ENCODE peak calls at places on chromosomes 5 and 9, in seven cellular contexts. One of them, this sample, is unnamed.

GRCh38 chr5:82314964-82315728 is 37.0 kb upstream of the RPS23 start:
- DNase-seq in cardiac muscle cell: no peak
- DNase-seq in HCT116: no peak
- DNase-seq in cardiac fibroblast: no peak
- DNase-seq in mucosa of descending colon: no peak
- DNase-seq in psoas muscle: no peak
- DNase-seq in adrenal gland: no peak
- DNase-seq in this sample: peak; percentile 21

GRCh38 chr5:165360366-165361142 is 1855.1 kb downstream of the MAT2B start:
- DNase-seq in cardiac muscle cell: no peak
- DNase-seq in HCT116: no peak
- DNase-seq in cardiac fibroblast: no peak
- DNase-seq in mucosa of descending colon: no peak
- DNase-seq in psoas muscle: no peak
- DNase-seq in adrenal gland: no peak
- DNase-seq in this sample: no peak

GRCh38 chr5:143405063-143405746 is 1.7 kb upstream of the NR3C1 start:
- DNase-seq in cardiac muscle cell: peak; percentile 89
- DNase-seq in HCT116: no peak
- DNase-seq in cardiac fibroblast: peak; percentile 85
- DNase-seq in mucosa of descending colon: peak; percentile 90
- DNase-seq in psoas muscle: peak; percentile 95
- DNase-seq in adrenal gland: peak; percentile 89
- DNase-seq in this sample: peak; percentile 70

GRCh38 chr9:133558191-133559126 is 24.0 kb downstream of the ADAMTSL2 start:
- DNase-seq in cardiac muscle cell: peak; percentile 80
- DNase-seq in HCT116: peak; percentile 54
- DNase-seq in cardiac fibroblast: peak; percentile 80
- DNase-seq in mucosa of descending colon: no peak
- DNase-seq in psoas muscle: no peak
- DNase-seq in adrenal gland: peak; percentile 48
- DNase-seq in this sample: peak; percentile 76

GRCh38 chr5:9165567-9165966 is 380.3 kb downstream of the SEMA5A start:
- DNase-seq in cardiac muscle cell: no peak
- DNase-seq in HCT116: no peak
- DNase-seq in cardiac fibroblast: no peak
- DNase-seq in mucosa of descending colon: no peak
- DNase-seq in psoas muscle: no peak
- DNase-seq in adrenal gland: no peak
- DNase-seq in this sample: no peak

GRCh38 chr5:109739741-109740140 is 50.0 kb downstream of the MAN2A1 start:
- DNase-seq in cardiac muscle cell: peak; percentile 36
- DNase-seq in HCT116: no peak
- DNase-seq in cardiac fibroblast: peak; percentile 50
- DNase-seq in mucosa of descending colon: no peak
- DNase-seq in psoas muscle: no peak
- DNase-seq in adrenal gland: no peak
- DNase-seq in this sample: peak; percentile 46

GRCh38 chr5:93428868-93429267 is 152.2 kb downstream of the NR2F1-AS1 start:
- DNase-seq in cardiac muscle cell: no peak
- DNase-seq in HCT116: no peak
- DNase-seq in cardiac fibroblast: peak; percentile 50
- DNase-seq in mucosa of descending colon: no peak
- DNase-seq in psoas muscle: no peak
- DNase-seq in adrenal gland: no peak
- DNase-seq in this sample: peak; percentile 33

GRCh38 chr5:7828269-7828668 is 22.7 kb downstream of the CFAP90 start:
- DNase-seq in cardiac muscle cell: no peak
- DNase-seq in HCT116: no peak
- DNase-seq in cardiac fibroblast: no peak
- DNase-seq in mucosa of descending colon: peak; percentile 24
- DNase-seq in psoas muscle: no peak
- DNase-seq in adrenal gland: no peak
- DNase-seq in this sample: no peak

GRCh38 chr9:135517407-135517822 is 3.8 kb upstream of the LCN1 start:
- DNase-seq in cardiac muscle cell: no peak
- DNase-seq in HCT116: no peak
- DNase-seq in cardiac fibroblast: no peak
- DNase-seq in mucosa of descending colon: no peak
- DNase-seq in psoas muscle: no peak
- DNase-seq in adrenal gland: no peak
- DNase-seq in this sample: no peak

GRCh38 chr9:112665347-112665746 is 52.6 kb downstream of the INIP start:
- DNase-seq in cardiac muscle cell: no peak
- DNase-seq in HCT116: no peak
- DNase-seq in cardiac fibroblast: peak; percentile 48
- DNase-seq in mucosa of descending colon: no peak
- DNase-seq in psoas muscle: no peak
- DNase-seq in adrenal gland: no peak
- DNase-seq in this sample: peak; percentile 33

GRCh38 chr5:55427157-55427556 is 107.6 kb downstream of the PLPP1 start:
- DNase-seq in cardiac muscle cell: no peak
- DNase-seq in HCT116: no peak
- DNase-seq in cardiac fibroblast: peak; percentile 58
- DNase-seq in mucosa of descending colon: peak; percentile 48
- DNase-seq in psoas muscle: peak; percentile 70
- DNase-seq in adrenal gland: peak; percentile 72
- DNase-seq in this sample: peak; percentile 90

DNA sequence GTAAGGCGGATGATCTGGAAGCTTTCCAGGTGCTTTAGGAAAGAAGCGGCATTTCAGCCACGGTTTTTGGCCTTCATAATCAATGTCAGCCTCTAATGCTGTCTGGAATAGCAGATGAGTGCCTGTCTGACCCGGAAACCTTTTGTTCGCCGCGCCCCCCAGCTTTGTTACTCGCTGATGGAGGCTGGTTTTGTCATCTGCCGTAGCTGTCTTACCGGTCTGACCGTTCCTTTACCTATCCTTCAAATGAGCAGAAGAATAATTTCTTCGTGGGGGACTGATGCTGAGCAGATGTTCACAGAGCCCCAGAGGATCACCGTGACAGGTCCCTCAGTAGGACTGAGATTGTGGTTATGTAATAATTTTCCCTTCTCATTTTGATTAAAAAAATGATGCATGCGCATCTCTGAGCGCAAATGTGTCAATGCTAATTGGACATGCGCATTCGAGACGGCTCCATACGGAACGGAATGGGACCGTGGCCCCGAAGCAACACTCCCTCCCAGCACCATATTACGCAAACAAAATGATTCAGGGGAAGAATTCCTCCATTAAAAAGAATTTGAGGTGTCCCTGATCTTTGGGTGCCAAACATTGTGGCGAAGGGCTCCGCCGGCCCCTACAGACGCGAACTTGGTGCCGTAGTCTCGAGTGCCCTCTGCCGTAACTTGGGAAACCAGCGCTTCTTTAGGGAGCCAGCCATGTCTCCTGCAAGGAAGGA is 27.6 kb downstream of the TLX3 start:
- DNase-seq in cardiac muscle cell: peak; percentile 67
- DNase-seq in HCT116: peak; percentile 42
- DNase-seq in cardiac fibroblast: peak; percentile 76
- DNase-seq in mucosa of descending colon: peak; percentile 49
- DNase-seq in psoas muscle: no peak
- DNase-seq in adrenal gland: peak; percentile 47
- DNase-seq in this sample: peak; percentile 67
- TF ChIP-seq CTCF in cardiac muscle cell: peak; percentile 84
- TF ChIP-seq CTCF in HCT116: peak; percentile 78
- TF ChIP-seq CTCF in cardiac fibroblast: peak; percentile 82
- TF ChIP-seq CTCF in mucosa of descending colon: no peak
- TF ChIP-seq CTCF in psoas muscle: peak; percentile 46
- TF ChIP-seq CTCF in adrenal gland: peak; percentile 21
- TF ChIP-seq CTCF in this sample: peak; percentile 79

DNA sequence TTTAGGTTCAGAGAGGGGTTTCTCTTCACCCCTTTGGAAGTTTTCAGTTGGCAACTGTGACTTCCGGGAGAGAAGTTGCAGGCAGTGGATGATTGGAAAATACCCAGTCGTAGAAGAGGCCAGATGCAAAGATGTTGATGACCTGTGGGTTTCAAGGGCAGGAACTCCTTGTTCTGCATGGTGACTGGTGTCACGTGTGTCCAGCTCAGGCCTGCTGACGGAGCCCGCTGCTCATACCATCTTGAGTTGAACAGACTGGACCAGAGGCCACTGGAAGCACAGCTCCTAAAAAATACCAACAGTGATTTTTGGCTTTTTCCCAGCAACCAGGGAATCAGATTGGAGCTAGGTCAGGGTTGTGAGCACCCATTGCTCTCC is 243.9 kb upstream of the KLF4 start:
- DNase-seq in cardiac muscle cell: no peak
- DNase-seq in HCT116: no peak
- DNase-seq in cardiac fibroblast: peak; percentile 62
- DNase-seq in mucosa of descending colon: no peak
- DNase-seq in psoas muscle: peak; percentile 84
- DNase-seq in adrenal gland: peak; percentile 89
- DNase-seq in this sample: peak; percentile 79
- H3K4me3 ChIP-seq in cardiac muscle cell: no peak overlapping the region
- H3K4me3 ChIP-seq in HCT116: no peak overlapping the region
- H3K4me3 ChIP-seq in cardiac fibroblast: no peak overlapping the region
- H3K4me3 ChIP-seq in mucosa of descending colon: no peak overlapping the region
- H3K4me3 ChIP-seq in psoas muscle: peak overlapping the region; percentile 40
- H3K4me3 ChIP-seq in adrenal gland: no peak overlapping the region
- H3K4me3 ChIP-seq in this sample: no peak overlapping the region

DNA sequence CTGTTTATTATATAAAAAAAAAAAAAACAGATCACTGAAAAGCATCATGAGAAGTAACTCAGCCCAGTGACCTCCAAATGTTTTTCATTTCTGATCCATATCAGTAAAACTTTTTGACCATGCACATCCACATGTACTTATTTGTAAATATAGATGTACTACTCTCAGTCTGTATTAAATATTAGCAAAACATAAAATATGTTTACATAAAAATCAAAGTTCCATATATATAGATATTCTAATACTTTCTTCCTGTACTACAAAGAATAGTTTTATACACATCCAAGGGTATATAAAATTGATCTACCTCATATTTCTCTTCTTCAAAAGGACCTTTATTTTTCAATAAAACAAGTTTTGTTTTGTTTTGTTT is 309.1 kb downstream of the RAB3C start:
- DNase-seq in cardiac muscle cell: no peak
- DNase-seq in HCT116: no peak
- DNase-seq in cardiac fibroblast: no peak
- DNase-seq in mucosa of descending colon: no peak
- DNase-seq in psoas muscle: no peak
- DNase-seq in adrenal gland: no peak
- DNase-seq in this sample: no peak
- TF ChIP-seq CTCF in cardiac muscle cell: no peak
- TF ChIP-seq CTCF in HCT116: no peak
- TF ChIP-seq CTCF in cardiac fibroblast: no peak
- TF ChIP-seq CTCF in mucosa of descending colon: peak; percentile 8
- TF ChIP-seq CTCF in psoas muscle: peak; percentile 0
- TF ChIP-seq CTCF in adrenal gland: no peak
- TF ChIP-seq CTCF in this sample: no peak

GRCh38 chr9:127011772-127012171 is 97.2 kb downstream of the RALGPS1 start:
- DNase-seq in cardiac muscle cell: no peak
- DNase-seq in HCT116: no peak
- DNase-seq in cardiac fibroblast: no peak
- DNase-seq in mucosa of descending colon: no peak
- DNase-seq in psoas muscle: no peak
- DNase-seq in adrenal gland: no peak
- DNase-seq in this sample: no peak

GRCh38 chr9:127005770-127006314 is 91.3 kb downstream of the RALGPS1 start:
- DNase-seq in cardiac muscle cell: no peak
- DNase-seq in HCT116: no peak
- DNase-seq in cardiac fibroblast: no peak
- DNase-seq in mucosa of descending colon: no peak
- DNase-seq in psoas muscle: no peak
- DNase-seq in adrenal gland: no peak
- DNase-seq in this sample: no peak

GRCh38 chr9:127004946-127005769 is 90.6 kb downstream of the RALGPS1 start:
- DNase-seq in cardiac muscle cell: no peak
- DNase-seq in HCT116: no peak
- DNase-seq in cardiac fibroblast: peak; percentile 56
- DNase-seq in mucosa of descending colon: no peak
- DNase-seq in psoas muscle: no peak
- DNase-seq in adrenal gland: peak; percentile 50
- DNase-seq in this sample: peak; percentile 25

GRCh38 chr9:127008076-127008475 is 93.5 kb downstream of the RALGPS1 start:
- DNase-seq in cardiac muscle cell: no peak
- DNase-seq in HCT116: no peak
- DNase-seq in cardiac fibroblast: no peak
- DNase-seq in mucosa of descending colon: no peak
- DNase-seq in psoas muscle: no peak
- DNase-seq in adrenal gland: no peak
- DNase-seq in this sample: no peak

DNA sequence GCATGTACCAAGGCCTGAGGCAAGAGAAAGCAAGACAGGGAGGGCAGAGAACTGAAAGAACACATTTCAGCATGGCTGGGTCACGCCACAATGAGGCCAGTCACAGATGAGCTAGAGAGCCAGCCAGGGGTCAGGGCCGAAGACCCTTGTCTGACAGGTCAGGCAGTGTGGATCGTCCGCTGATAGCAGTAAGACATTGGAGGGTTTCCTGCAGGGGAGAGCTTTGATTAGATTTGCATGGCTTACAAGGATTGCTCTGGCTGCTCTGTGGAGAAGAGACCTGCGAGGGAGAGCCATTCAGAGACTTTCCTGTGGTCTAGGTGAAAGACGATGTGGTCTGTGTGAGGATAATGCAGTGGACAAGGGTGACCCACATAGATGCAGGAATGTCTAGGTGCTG is 93.1 kb downstream of the RALGPS1 start:
- DNase-seq in cardiac muscle cell: no peak
- DNase-seq in HCT116: no peak
- DNase-seq in cardiac fibroblast: no peak
- DNase-seq in mucosa of descending colon: no peak
- DNase-seq in psoas muscle: no peak
- DNase-seq in adrenal gland: no peak
- DNase-seq in this sample: no peak
- H3K4me3 ChIP-seq in cardiac muscle cell: no peak overlapping the region
- H3K4me3 ChIP-seq in HCT116: no peak overlapping the region
- H3K4me3 ChIP-seq in cardiac fibroblast: no peak overlapping the region
- H3K4me3 ChIP-seq in mucosa of descending colon: no peak overlapping the region
- H3K4me3 ChIP-seq in psoas muscle: no peak overlapping the region
- H3K4me3 ChIP-seq in adrenal gland: no peak overlapping the region
- H3K4me3 ChIP-seq in this sample: no peak overlapping the region

This sample was measured in fibroblast of villous mesenchyme.